ENCODE peak calls at places on chromosomes 11 and 22, in four cellular contexts. E is fibroblast of lung, H is A673, Q is MM.1S. F is an unnamed sample.

GRCh38 chr11:68889948-68890446 is 13.6 kb downstream of the MRPL21 start:
- DNase-seq in Q (no peak), H (peak), E (peak), F (peak)

GRCh38 chr11:4094348-4095291 is at the start of gene RRM1:
- DNase-seq in E (peak), Q (peak), H (peak), F (peak)

GRCh38 chr22:43828711-43829447 is 16.8 kb upstream of the EFCAB6 start:
- DNase-seq in H (peak), E (peak), Q (no peak), F (peak)

GRCh38 chr11:125167292-125167953 is 2.9 kb downstream of the PKNOX2 start:
- DNase-seq in Q (no peak), E (peak), H (no peak), F (no peak)

GRCh38 chr11:122784325-122785155 is 53.8 kb upstream of the CRTAM start:
- DNase-seq in Q (no peak), E (peak), H (no peak), F (peak)

GRCh38 chr11:304915-305833 is 2.4 kb upstream of the IFITM2 start:
- DNase-seq in H (peak), Q (peak), E (peak), F (peak)

GRCh38 chr11:2302844-2303626 is 1.2 kb downstream of the TSPAN32 start:
- DNase-seq in H (no peak), Q (no peak), E (no peak), F (no peak)

GRCh38 chr11:11308249-11308648 is 44.8 kb downstream of the CSNK2A3 start:
- DNase-seq in Q (no peak), H (no peak), E (no peak), F (no peak)

GRCh38 chr22:29621761-29622526 is 18.5 kb downstream of the NF2 start:
- DNase-seq in E (peak), H (peak), Q (no peak), F (peak)

GRCh38 chr11:47724041-47724729 is 9.0 kb upstream of the AGBL2 start:
- DNase-seq in E (peak), Q (no peak), H (peak), F (peak)

GRCh38 chr11:76185931-76186401 is 20.3 kb downstream of the WNT11 start:
- DNase-seq in Q (no peak), H (no peak), E (no peak), F (no peak)

GRCh38 chr11:2576536-2576935 is 123.3 kb downstream of the KCNQ1OT1 start:
- DNase-seq in E (no peak), H (no peak), Q (no peak), F (no peak)

GRCh38 chr11:105401269-105401809 is 208.5 kb upstream of the GRIA4 start:
- DNase-seq in Q (no peak), E (no peak), H (no peak), F (no peak)

GRCh38 chr11:63845305-63845704 is 6.4 kb downstream of the MARK2 start:
- DNase-seq in H (no peak), Q (no peak), E (peak), F (peak)

GRCh38 chr11:5293028-5293427 is 8.7 kb downstream of the OR51B4 start:
- DNase-seq in Q (no peak), E (peak), H (no peak), F (no peak)

GRCh38 chr11:1771700-1772099 is 8.0 kb upstream of the CTSD start:
- DNase-seq in Q (no peak), E (peak), H (no peak), F (peak)

GRCh38 chr11:31725176-31725575 is 85.9 kb downstream of the PAX6 start:
- DNase-seq in Q (no peak), E (peak), H (no peak), F (peak)

GRCh38 chr22:49402169-49402568 is 425.5 kb downstream of the BRD1 start:
- DNase-seq in Q (no peak), E (no peak), H (no peak), F (no peak)

GRCh38 chr11:62336949-62337681 is at the start of gene ASRGL1:
- DNase-seq in H (peak), Q (peak), E (peak), F (peak)

GRCh38 chr11:102763440-102763839 is 17.0 kb downstream of the MMP10 start:
- DNase-seq in Q (no peak), H (no peak), E (peak), F (no peak)

GRCh38 chr11:62338218-62338617 is 970 bp downstream of the ASRGL1 start:
- DNase-seq in E (no peak), H (no peak), Q (no peak), F (no peak)

GRCh38 chr11:20712912-20713311 is 43.5 kb downstream of the NELL1 start:
- DNase-seq in E (no peak), Q (no peak), H (no peak), F (no peak)

GRCh38 chr11:65958774-65959420 is 2.6 kb upstream of the SART1 start:
- DNase-seq in H (no peak), Q (no peak), E (no peak), F (no peak)

GRCh38 chr22:31089101-31090100 is 8.3 kb downstream of the SMTN start:
- DNase-seq in E (no peak), Q (peak), H (no peak), F (no peak)

GRCh38 chr11:46357483-46357936 is 10.2 kb downstream of the DGKZ start:
- DNase-seq in H (no peak), Q (no peak), E (no peak), F (no peak)

GRCh38 chr11:9120659-9121350 is 29.4 kb upstream of the SCUBE2 start:
- DNase-seq in H (no peak), Q (no peak), E (no peak), F (no peak)

GRCh38 chr11:93740802-93741093 is 547 bp downstream of the TAF1D start:
- DNase-seq in H (peak), E (peak), Q (peak), F (peak)

GRCh38 chr11:65112551-65113360 is 1.1 kb downstream of the TM7SF2 start:
- DNase-seq in Q (peak), H (peak), E (peak), F (no peak)

GRCh38 chr22:23750374-23750743 is 553 bp downstream of the ZNF70 start:
- DNase-seq in H (no peak), E (no peak), Q (no peak), F (no peak)

GRCh38 chr11:28289444-28289843 is 181.3 kb downstream of the METTL15 start:
- DNase-seq in E (peak), Q (no peak), H (peak), F (peak)

GRCh38 chr11:40924915-40925314 is 534.5 kb downstream of the LRRC4C start:
- DNase-seq in H (no peak), Q (no peak), E (no peak), F (no peak)

GRCh38 chr11:27179334-27179733 is 138.7 kb downstream of the BBOX1 start:
- DNase-seq in E (no peak), Q (no peak), H (no peak), F (no peak)

GRCh38 chr11:33615751-33616150 is 84.9 kb downstream of the C11orf91 start:
- DNase-seq in E (no peak), H (no peak), Q (no peak), F (no peak)

GRCh38 chr11:77223797-77224196 is 77.7 kb downstream of the GDPD4 start:
- DNase-seq in E (no peak), H (no peak), Q (no peak), F (no peak)

GRCh38 chr22:42313804-42314581 is 43.5 kb upstream of the TCF20 start:
- DNase-seq in H (peak), Q (peak), E (peak), F (peak)

GRCh38 chr11:17747131-17747955 is 12.8 kb downstream of the KCNC1 start:
- DNase-seq in Q (no peak), H (no peak), E (no peak), F (no peak)

GRCh38 chr22:25848954-25849353 is 107.0 kb downstream of the MYO18B start:
- DNase-seq in Q (no peak), E (no peak), H (no peak), F (no peak)

GRCh38 chr11:116879789-116880402 is 42.5 kb upstream of the APOA1 start:
- DNase-seq in E (peak), Q (peak), H (peak), F (peak)

GRCh38 chr11:65574963-65575567 is 788 bp upstream of the EHBP1L1 start:
- DNase-seq in E (no peak), H (peak), Q (peak), F (no peak)

GRCh38 chr11:110525883-110526282 is 96.1 kb downstream of the FDX1 start:
- DNase-seq in H (peak), Q (peak), E (peak), F (peak)

GRCh38 chr11:57798905-57799559 is 37.4 kb downstream of the CTNND1 start:
- DNase-seq in E (peak), Q (no peak), H (no peak), F (peak)
- H3K27ac ChIP-seq in E (no peak), Q (no peak), H (peak), F (no peak)

DNA sequence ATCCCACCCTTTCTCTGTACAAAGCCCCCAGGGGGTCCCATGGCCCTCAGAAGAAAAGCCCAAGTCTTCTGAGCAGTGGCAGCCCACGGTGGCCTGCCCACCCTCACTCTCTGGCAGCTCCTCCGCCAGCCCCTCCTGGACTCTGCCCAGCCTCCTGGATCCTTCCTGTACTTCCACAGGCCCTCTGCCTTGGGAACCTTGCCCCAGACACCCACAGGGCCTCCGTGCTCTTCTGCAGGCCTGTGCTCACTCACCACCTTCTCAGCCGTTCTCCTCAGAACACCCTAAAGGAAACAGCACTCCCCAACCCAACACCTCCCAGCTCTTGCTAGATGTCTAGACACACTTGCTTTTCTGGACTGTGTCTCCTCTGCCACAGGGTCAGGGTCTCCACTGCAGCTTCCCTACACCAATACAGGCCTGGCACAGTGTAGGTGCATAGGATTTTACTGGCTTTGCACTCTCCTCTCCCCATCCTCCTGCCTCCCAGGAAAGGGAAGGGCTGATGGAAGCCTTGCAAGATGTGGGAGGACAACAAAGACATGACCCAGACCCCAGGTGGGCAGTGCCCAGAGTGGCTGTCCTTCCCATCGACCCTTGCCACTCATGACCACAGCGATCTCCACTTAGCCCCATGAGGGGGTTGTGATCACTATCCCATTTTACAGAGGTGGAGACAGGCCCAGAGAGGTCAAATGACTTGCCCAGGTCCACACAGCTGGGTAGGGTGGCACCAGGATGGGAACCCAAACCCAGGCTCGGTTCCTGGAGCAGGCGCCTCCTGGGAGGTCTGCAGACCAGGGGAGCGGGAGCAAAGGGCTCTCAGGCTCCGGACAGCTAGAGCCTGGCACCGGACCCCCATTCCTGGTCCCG is 2.0 kb downstream of the SCARF2 start:
- DNase-seq in Q (no peak), H (no peak), E (no peak), F (no peak)
- TF ChIP-seq EZH2 in Q (no peak), H (no peak), E (no peak), F (no peak)

DNA sequence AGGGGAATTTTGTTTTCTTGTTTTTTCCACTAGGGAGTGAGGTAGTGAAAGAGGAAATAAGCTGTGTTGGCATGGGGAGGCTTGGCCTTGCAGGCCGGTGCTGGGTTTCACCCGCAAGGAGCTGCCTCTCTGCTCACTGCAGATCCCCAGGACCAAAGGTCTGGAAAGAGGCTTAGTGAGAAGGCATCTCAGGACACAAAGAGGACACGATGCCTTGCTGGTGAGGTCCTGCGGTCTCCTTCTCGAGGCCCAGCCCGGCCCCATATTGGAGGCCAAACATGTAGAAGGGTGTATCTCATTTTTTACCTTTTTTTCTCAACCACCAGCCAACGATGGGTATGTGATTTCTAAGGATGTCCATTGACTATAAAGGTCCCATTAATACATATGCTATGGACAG is 17.6 kb downstream of the TIMP3 start:
- DNase-seq in H (no peak), E (no peak), Q (no peak), F (no peak)
- H3K27ac ChIP-seq in H (no peak), E (no peak), Q (no peak), F (no peak)

GRCh38 chr11:69985654-69986420 is 92.3 kb upstream of the ANO1 start:
- DNase-seq in Q (no peak), H (no peak), E (no peak), F (no peak)
- TF ChIP-seq EZH2 in Q (peak), H (peak), E (peak), F (peak)

F was measured in astrocyte.